ENCODE peak calls at places on chromosome 17, in five cellular contexts. Y, A, L, M and B are unnamed samples.

GRCh38 chr17:50256826-50257573 is 17.3 kb upstream of the TMEM92 start:
- DNase-seq in Y (no peak), A (no peak), L (no peak), M (no peak), B (no peak)

GRCh38 chr17:15106540-15106939 is 158.6 kb downstream of the PMP22 start:
- DNase-seq in Y (no peak), A (peak; percentile 1), L (no peak), M (peak; percentile 47), B (no peak)

GRCh38 chr17:57110152-57110542 is 25.1 kb downstream of the AKAP1 start:
- DNase-seq in Y (no peak), A (no peak), L (no peak), M (no peak), B (peak; percentile 63)

GRCh38 chr17:63848834-63849689 is 6.6 kb upstream of the SMARCD2 start:
- DNase-seq in Y (peak; percentile 92), A (peak; percentile 98), L (peak; percentile 94), M (peak; percentile 86), B (peak; percentile 93)

GRCh38 chr17:28188841-28189263 is 130.1 kb upstream of the TMEM97 start:
- DNase-seq in Y (no peak), A (no peak), L (no peak), M (no peak), B (no peak)

GRCh38 chr17:82378741-82379021 is 7.1 kb downstream of the UTS2R start:
- DNase-seq in Y (no peak), A (no peak), L (no peak), M (no peak), B (no peak)

GRCh38 chr17:80667462-80668277 is 123.0 kb downstream of the RPTOR start:
- DNase-seq in Y (peak; percentile 21), A (peak; percentile 59), L (no peak), M (no peak), B (no peak)

GRCh38 chr17:49086649-49087048 is 45.9 kb upstream of the B4GALNT2 start:
- DNase-seq in Y (no peak), A (no peak), L (no peak), M (no peak), B (no peak)

GRCh38 chr17:4852504-4853075 is 19.4 kb downstream of the MINK1 start:
- DNase-seq in Y (peak; percentile 44), A (peak; percentile 17), L (no peak), M (peak; percentile 71), B (no peak)

GRCh38 chr17:55729484-55729883 is 6.8 kb upstream of the TMEM100 start:
- DNase-seq in Y (no peak), A (no peak), L (no peak), M (no peak), B (no peak)

GRCh38 chr17:14901376-14901775 is 363.8 kb downstream of the PMP22 start:
- DNase-seq in Y (no peak), A (no peak), L (no peak), M (no peak), B (no peak)

GRCh38 chr17:46839211-46839610 is 12.2 kb upstream of the WNT9B start:
- DNase-seq in Y (no peak), A (no peak), L (no peak), M (no peak), B (no peak)

GRCh38 chr17:51474764-51475163 is 214.4 kb downstream of the UTP18 start:
- DNase-seq in Y (no peak), A (no peak), L (no peak), M (no peak), B (no peak)

GRCh38 chr17:76124582-76125390 is 16.3 kb downstream of the FOXJ1 start:
- DNase-seq in Y (no peak), A (peak; percentile 51), L (no peak), M (peak; percentile 22), B (no peak)

GRCh38 chr17:40564195-40564882 is 933 bp downstream of the CCR7 start:
- DNase-seq in Y (peak; percentile 72), A (peak; percentile 76), L (peak; percentile 43), M (no peak), B (no peak)

GRCh38 chr17:10624966-10625365 is 32.1 kb downstream of the MYH3 start:
- DNase-seq in Y (no peak), A (no peak), L (no peak), M (no peak), B (no peak)

GRCh38 chr17:78242024-78242742 is 10.8 kb downstream of the TMEM235 start:
- DNase-seq in Y (no peak), A (peak; percentile 66), L (no peak), M (peak; percentile 47), B (no peak)

GRCh38 chr17:54967621-54968258 is 714 bp downstream of the COX11 start:
- DNase-seq in Y (no peak), A (peak; percentile 39), L (no peak), M (peak; percentile 40), B (no peak)

GRCh38 chr17:731943-732787 is at the start of gene TLCD3A:
- DNase-seq in Y (peak; percentile 21), A (peak; percentile 64), L (peak; percentile 48), M (peak; percentile 72), B (peak; percentile 63)

GRCh38 chr17:19652595-19652994 is 4.0 kb downstream of the ALDH3A2 start:
- DNase-seq in Y (no peak), A (no peak), L (no peak), M (no peak), B (no peak)

GRCh38 chr17:81509048-81509686 is 3.4 kb downstream of the ACTG1 start:
- DNase-seq in Y (no peak), A (no peak), L (no peak), M (peak; percentile 65), B (no peak)

GRCh38 chr17:1090454-1091189 is 89.2 kb downstream of the ABR start:
- DNase-seq in Y (no peak), A (no peak), L (no peak), M (no peak), B (no peak)

GRCh38 chr17:73850426-73850825 is 206.2 kb upstream of the SDK2 start:
- DNase-seq in Y (no peak), A (no peak), L (no peak), M (no peak), B (no peak)

GRCh38 chr17:66115246-66115645 is 76.7 kb downstream of the CEP112 start:
- DNase-seq in Y (no peak), A (no peak), L (no peak), M (peak; percentile 70), B (no peak)